ENCODE peak calls at places on chromosome 18, in four cellular contexts. S is stimulated activated CD8-positive, alpha-beta memory T cell treated with anti-CD3 and anti-CD28 coated beads, Interleukin-15, amount 100 ng/mL, for 24 hours; G is stimulated activated CD4-positive, alpha-beta T cell treated with anti-CD3 and anti-CD28 coated beads, Interleukin-15, amount 100 ng/mL, for 1 hour; Z is Peyer's patch. M is an unnamed sample.

GRCh38 chr18:75500510-75500909 is 73.0 kb upstream of the SMIM21 start:
- DNase-seq in G (no peak), Z (no peak), S (no peak), M (no peak)

GRCh38 chr18:76860411-76860810 is 38.1 kb downstream of the ZNF236 start:
- DNase-seq in Z (no peak), G (no peak), S (no peak), M (no peak)

GRCh38 chr18:45539383-45539960 is 75.8 kb upstream of the SLC14A2 start:
- DNase-seq in Z (no peak), G (no peak), S (no peak), M (no peak)

GRCh38 chr18:63264871-63265270 is 54.7 kb downstream of the BCL2 start:
- DNase-seq in S (no peak), Z (no peak), G (no peak), M (no peak)

GRCh38 chr18:59123588-59124369 is 15.9 kb upstream of the SEC11C start:
- DNase-seq in G (no peak), S (no peak), Z (no peak), M (no peak)

GRCh38 chr18:22913861-22914260 is 19.3 kb upstream of the RBBP8 start:
- DNase-seq in G (no peak), S (no peak), Z (peak; percentile 72), M (no peak)

GRCh38 chr18:27428120-27428519 is 243.0 kb upstream of the CHST9 start:
- DNase-seq in G (no peak), Z (no peak), S (no peak), M (no peak)

GRCh38 chr18:3665780-3666525 is 216.0 kb downstream of the TGIF1 start:
- DNase-seq in G (peak; percentile 56), Z (peak; percentile 92), S (peak; percentile 22), M (peak; percentile 86)

GRCh38 chr18:35711227-35711626 is 129.7 kb downstream of the GALNT1 start:
- DNase-seq in S (no peak), Z (no peak), G (no peak), M (no peak)

GRCh38 chr18:26335139-26335933 is 109.1 kb downstream of the TAF4B start:
- DNase-seq in G (no peak), S (no peak), Z (no peak), M (no peak)

GRCh38 chr18:35775887-35776286 is 194.3 kb downstream of the GALNT1 start:
- DNase-seq in G (no peak), Z (no peak), S (no peak), M (peak; percentile 9)

GRCh38 chr18:12679183-12679786 is 21.4 kb upstream of the SPIRE1 start:
- DNase-seq in S (no peak), Z (peak; percentile 52), G (no peak), M (peak; percentile 83)